ENCODE peak calls at places on chromosomes 4 and X, in four cellular contexts. U is C1 segment of cervical spinal cord, V is T-cell, Q is GM23338. C is an unnamed sample.
A peak's percentile ranks its signal among the peaks of the same experiment; 100 is the strongest.

GRCh38 chrX:12721042-12721441 is 70.2 kb upstream of the PRPS2 start:
- DNase-seq in U (no peak), V (no peak), Q (no peak), C (no peak)

GRCh38 chr4:184384056-184384809 is 90.1 kb downstream of the IRF2 start:
- DNase-seq in U (no peak), V (no peak), Q (peak; percentile 26), C (no peak)

GRCh38 chrX:29315931-29316330 is 728.7 kb downstream of the IL1RAPL1 start:
- DNase-seq in U (no peak), V (no peak), Q (no peak), C (no peak)

GRCh38 chr4:121706595-121707021 is 9.8 kb upstream of the ANXA5 start:
- DNase-seq in U (no peak), V (peak; percentile 13), Q (no peak), C (no peak)

GRCh38 chr4:174940002-174940401 is 21.8 kb downstream of the ADAM29 start:
- DNase-seq in U (no peak), V (no peak), Q (no peak), C (no peak)

GRCh38 chr4:86261634-86262033 is 98.2 kb downstream of the MAPK10 start:
- DNase-seq in U (no peak), V (no peak), Q (no peak), C (no peak)

GRCh38 chr4:156330436-156331031 is 376.9 kb upstream of the CTSO start:
- DNase-seq in U (no peak), V (no peak), Q (no peak), C (no peak)

GRCh38 chrX:71919436-71919835 is 8.8 kb downstream of the NHSL2 start:
- DNase-seq in U (no peak), V (no peak), Q (no peak), C (no peak)

GRCh38 chr4:141807501-141807900 is 171.1 kb downstream of the IL15 start:
- DNase-seq in U (no peak), V (no peak), Q (no peak), C (no peak)

GRCh38 chr4:57078685-57079521 is 31.3 kb downstream of the IGFBP7 start:
- DNase-seq in U (no peak), V (no peak), Q (peak; percentile 85), C (no peak)

GRCh38 chrX:140034916-140035315 is 69.6 kb upstream of the CXorf66 start:
- DNase-seq in U (no peak), V (no peak), Q (peak; percentile 42), C (no peak)

GRCh38 chrX:12548746-12549145 is 242.5 kb upstream of the PRPS2 start:
- DNase-seq in U (no peak), V (no peak), Q (peak; percentile 67), C (no peak)

GRCh38 chrX:118724775-118725174 is 2.6 kb upstream of the IL13RA1 start:
- DNase-seq in U (no peak), V (no peak), Q (no peak), C (no peak)

GRCh38 chr4:70863099-70863790 is 23.6 kb upstream of the GRSF1 start:
- DNase-seq in U (no peak), V (no peak), Q (no peak), C (no peak)

GRCh38 chr4:38132140-38132673 is 172.0 kb downstream of the PTTG2 start:
- DNase-seq in U (no peak), V (peak; percentile 61), Q (peak; percentile 48), C (no peak)

GRCh38 chrX:155052738-155053498 is 18.0 kb downstream of the CMC4 start:
- DNase-seq in U (no peak), V (no peak), Q (no peak), C (no peak)

GRCh38 chr4:77994194-77994721 is 62.9 kb upstream of the FRAS1 start:
- DNase-seq in U (no peak), V (no peak), Q (peak; percentile 96), C (no peak)

GRCh38 chr4:187256897-187257296 is 533.2 kb upstream of the FAT1 start:
- DNase-seq in U (no peak), V (no peak), Q (no peak), C (no peak)

C was measured in effector CD8-positive, alpha-beta T cell.